ENCODE peak calls at places on chromosomes 7 and 10, in six cellular contexts. One of them, this sample, is unnamed.

GRCh38 chr7:107262857-107263256 is 94.1 kb downstream of the HBP1 start:
- DNase-seq in H1: no peak
- DNase-seq in uterus: no peak
- DNase-seq in neuronal stem cell: no peak
- DNase-seq in DND-41: no peak
- DNase-seq in endodermal cell: no peak
- DNase-seq in this sample: no peak

GRCh38 chr10:15813415-15813814 is 46.9 kb downstream of the MINDY3 start:
- DNase-seq in H1: no peak
- DNase-seq in neuronal stem cell: no peak
- DNase-seq in uterus: no peak
- DNase-seq in DND-41: no peak
- DNase-seq in endodermal cell: no peak
- DNase-seq in this sample: no peak

GRCh38 chr7:52735656-52736055 is 299.8 kb upstream of the POM121L12 start:
- DNase-seq in DND-41: no peak
- DNase-seq in endodermal cell: no peak
- DNase-seq in neuronal stem cell: no peak
- DNase-seq in H1: no peak
- DNase-seq in uterus: no peak
- DNase-seq in this sample: no peak

GRCh38 chr7:14821757-14822480 is 80.6 kb downstream of the DGKB start:
- DNase-seq in H1: no peak
- DNase-seq in neuronal stem cell: no peak
- DNase-seq in uterus: no peak
- DNase-seq in DND-41: no peak
- DNase-seq in endodermal cell: no peak
- DNase-seq in this sample: no peak

GRCh38 chr10:91887075-91887899 is 22.0 kb downstream of the FGFBP3 start:
- DNase-seq in DND-41: no peak
- DNase-seq in endodermal cell: peak; percentile 98
- DNase-seq in H1: peak; percentile 89
- DNase-seq in neuronal stem cell: peak; percentile 93
- DNase-seq in uterus: peak; percentile 47
- DNase-seq in this sample: no peak

GRCh38 chr7:27242580-27243339 is at the start of gene EVX1:
- DNase-seq in neuronal stem cell: no peak
- DNase-seq in uterus: no peak
- DNase-seq in H1: no peak
- DNase-seq in DND-41: no peak
- DNase-seq in endodermal cell: peak; percentile 82
- DNase-seq in this sample: no peak

GRCh38 chr10:132637477-132638129 is 100.0 kb downstream of the INPP5A start:
- DNase-seq in uterus: peak; percentile 39
- DNase-seq in H1: no peak
- DNase-seq in neuronal stem cell: peak; percentile 42
- DNase-seq in endodermal cell: peak; percentile 80
- DNase-seq in DND-41: peak; percentile 39
- DNase-seq in this sample: peak; percentile 67

GRCh38 chr7:90455163-90456030 is 14.0 kb upstream of the PTTG1IP2 start:
- DNase-seq in uterus: no peak
- DNase-seq in H1: no peak
- DNase-seq in DND-41: no peak
- DNase-seq in endodermal cell: no peak
- DNase-seq in neuronal stem cell: peak; percentile 17
- DNase-seq in this sample: peak; percentile 40

GRCh38 chr7:98802088-98802780 is 67.6 kb downstream of the TMEM130 start:
- DNase-seq in H1: no peak
- DNase-seq in neuronal stem cell: peak; percentile 55
- DNase-seq in DND-41: peak; percentile 7
- DNase-seq in uterus: no peak
- DNase-seq in endodermal cell: peak; percentile 64
- DNase-seq in this sample: peak; percentile 96

GRCh38 chr10:30617070-30617469 is 12.5 kb downstream of the LYZL2 start:
- DNase-seq in endodermal cell: no peak
- DNase-seq in uterus: no peak
- DNase-seq in neuronal stem cell: no peak
- DNase-seq in H1: no peak
- DNase-seq in DND-41: no peak
- DNase-seq in this sample: no peak

GRCh38 chr7:44981035-44981706 is 2.4 kb upstream of the MYO1G start:
- DNase-seq in endodermal cell: peak; percentile 44
- DNase-seq in DND-41: peak; percentile 23
- DNase-seq in neuronal stem cell: no peak
- DNase-seq in H1: no peak
- DNase-seq in uterus: no peak
- DNase-seq in this sample: no peak

GRCh38 chr10:10794776-10795175 is 222.9 kb upstream of the CELF2 start:
- DNase-seq in neuronal stem cell: no peak
- DNase-seq in H1: no peak
- DNase-seq in uterus: no peak
- DNase-seq in DND-41: peak; percentile 11
- DNase-seq in endodermal cell: peak; percentile 75
- DNase-seq in this sample: peak; percentile 97

GRCh38 chr10:11838298-11838852 is 15.2 kb downstream of the PROSER2 start:
- DNase-seq in DND-41: no peak
- DNase-seq in H1: no peak
- DNase-seq in neuronal stem cell: no peak
- DNase-seq in endodermal cell: no peak
- DNase-seq in uterus: no peak
- DNase-seq in this sample: no peak

GRCh38 chr7:134660961-134661376 is 14.3 kb downstream of the BPGM start:
- DNase-seq in neuronal stem cell: no peak
- DNase-seq in H1: no peak
- DNase-seq in endodermal cell: no peak
- DNase-seq in uterus: no peak
- DNase-seq in DND-41: no peak
- DNase-seq in this sample: peak; percentile 84

DNA sequence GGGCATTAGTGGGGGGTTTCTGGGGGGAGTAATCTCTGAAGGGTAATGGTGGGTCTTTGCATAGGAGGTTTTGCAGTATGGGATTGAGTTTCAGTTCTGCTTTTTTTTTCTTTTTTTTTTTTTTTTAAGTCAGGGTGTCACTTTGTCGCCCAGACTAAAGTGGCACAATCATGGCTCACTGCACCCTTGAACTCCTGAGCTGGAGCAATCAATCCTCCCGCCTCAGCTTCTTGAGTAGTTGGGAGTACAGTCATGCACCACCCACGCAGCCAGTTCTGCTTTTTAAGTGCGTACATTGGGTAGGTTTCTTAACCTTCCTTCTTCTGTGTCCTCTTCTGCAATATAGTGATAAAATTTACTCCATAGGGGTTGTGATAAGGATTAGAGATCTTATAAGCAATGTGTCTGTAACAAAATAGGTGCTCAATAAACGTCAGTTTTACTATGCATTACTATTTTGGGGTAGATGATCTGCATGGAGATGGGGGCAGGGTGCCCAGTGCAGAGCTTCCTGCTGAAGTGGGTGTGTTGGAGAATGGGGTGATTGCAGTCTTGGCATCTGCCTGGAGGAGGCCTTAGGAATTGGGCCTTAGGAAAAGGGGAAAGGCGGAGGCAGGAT is 9.6 kb downstream of the KAZALD1 start:
- DNase-seq in neuronal stem cell: no peak
- DNase-seq in H1: no peak
- DNase-seq in DND-41: no peak
- DNase-seq in uterus: no peak
- DNase-seq in endodermal cell: no peak
- DNase-seq in this sample: no peak
- H3K27ac ChIP-seq in neuronal stem cell: no peak overlapping the region
- H3K27ac ChIP-seq in H1: no peak overlapping the region
- H3K27ac ChIP-seq in DND-41: no peak overlapping the region
- H3K27ac ChIP-seq in uterus: no peak overlapping the region
- H3K27ac ChIP-seq in endodermal cell: no peak overlapping the region
- H3K27ac ChIP-seq in this sample: no peak overlapping the region

GRCh38 chr7:30729642-30730041 is 22.3 kb upstream of the INMT start:
- DNase-seq in DND-41: no peak
- DNase-seq in endodermal cell: no peak
- DNase-seq in uterus: no peak
- DNase-seq in H1: no peak
- DNase-seq in neuronal stem cell: no peak
- DNase-seq in this sample: no peak

GRCh38 chr7:30726296-30727006 is 25.5 kb upstream of the INMT start:
- DNase-seq in H1: no peak
- DNase-seq in uterus: no peak
- DNase-seq in endodermal cell: no peak
- DNase-seq in neuronal stem cell: no peak
- DNase-seq in DND-41: peak; percentile 53
- DNase-seq in this sample: no peak

GRCh38 chr7:30730097-30730496 is 21.8 kb upstream of the INMT start:
- DNase-seq in neuronal stem cell: no peak
- DNase-seq in H1: no peak
- DNase-seq in uterus: no peak
- DNase-seq in DND-41: no peak
- DNase-seq in endodermal cell: no peak
- DNase-seq in this sample: no peak

GRCh38 chr7:30727061-30727945 is 24.6 kb upstream of the INMT start:
- DNase-seq in endodermal cell: no peak
- DNase-seq in uterus: no peak
- DNase-seq in H1: no peak
- DNase-seq in DND-41: peak; percentile 87
- DNase-seq in neuronal stem cell: no peak
- DNase-seq in this sample: no peak

GRCh38 chr7:30728591-30729100 is 23.3 kb upstream of the INMT start:
- DNase-seq in uterus: no peak
- DNase-seq in endodermal cell: no peak
- DNase-seq in neuronal stem cell: no peak
- DNase-seq in DND-41: no peak
- DNase-seq in H1: no peak
- DNase-seq in this sample: no peak
- H3K4me1 ChIP-seq in uterus: no peaks in the 10 kb centered on the region
- H3K4me1 ChIP-seq in endodermal cell: no peaks in the 10 kb centered on the region
- H3K4me1 ChIP-seq in neuronal stem cell: peaks cover 3% of the 10 kb centered on the region
- H3K4me1 ChIP-seq in DND-41: peaks cover 21% of the 10 kb centered on the region
- H3K4me1 ChIP-seq in H1: no peaks in the 10 kb centered on the region
- H3K4me1 ChIP-seq in this sample: no peaks in the 10 kb centered on the region

GRCh38 chr7:816751-817671 is 15.3 kb upstream of the SUN1 start:
- DNase-seq in H1: no peak
- DNase-seq in uterus: no peak
- DNase-seq in endodermal cell: peak; percentile 79
- DNase-seq in neuronal stem cell: peak; percentile 32
- DNase-seq in DND-41: peak; percentile 55
- DNase-seq in this sample: no peak

GRCh38 chr7:815284-816216 is 16.7 kb upstream of the SUN1 start:
- DNase-seq in neuronal stem cell: peak; percentile 80
- DNase-seq in H1: peak; percentile 80
- DNase-seq in endodermal cell: peak; percentile 96
- DNase-seq in uterus: peak; percentile 61
- DNase-seq in DND-41: no peak
- DNase-seq in this sample: no peak

GRCh38 chr7:816300-816750 is 16.0 kb upstream of the SUN1 start:
- DNase-seq in endodermal cell: peak; percentile 99
- DNase-seq in neuronal stem cell: peak; percentile 98
- DNase-seq in H1: peak; percentile 92
- DNase-seq in uterus: peak; percentile 98
- DNase-seq in DND-41: peak; percentile 97
- DNase-seq in this sample: peak; percentile 97

GRCh38 chr7:820341-820740 is 11.9 kb upstream of the SUN1 start:
- DNase-seq in DND-41: no peak
- DNase-seq in H1: no peak
- DNase-seq in uterus: no peak
- DNase-seq in endodermal cell: no peak
- DNase-seq in neuronal stem cell: no peak
- DNase-seq in this sample: no peak

GRCh38 chr7:818031-818699 is 14.1 kb upstream of the SUN1 start:
- DNase-seq in endodermal cell: no peak
- DNase-seq in DND-41: no peak
- DNase-seq in H1: no peak
- DNase-seq in neuronal stem cell: no peak
- DNase-seq in uterus: no peak
- DNase-seq in this sample: no peak
- H3K4me3 ChIP-seq in endodermal cell: peak overlapping the region; percentile 93
- H3K4me3 ChIP-seq in DND-41: peak overlapping the region; percentile 88
- H3K4me3 ChIP-seq in H1: no peak overlapping the region
- H3K4me3 ChIP-seq in neuronal stem cell: no peak overlapping the region
- H3K4me3 ChIP-seq in uterus: peak overlapping the region; percentile 73
- H3K4me3 ChIP-seq in this sample: no peak overlapping the region

GRCh38 chr7:157392256-157393037 is 55.6 kb downstream of the DNAJB6 start:
- DNase-seq in uterus: no peak
- DNase-seq in H1: no peak
- DNase-seq in DND-41: no peak
- DNase-seq in endodermal cell: no peak
- DNase-seq in neuronal stem cell: no peak
- DNase-seq in this sample: no peak

GRCh38 chr7:157397036-157397720 is 60.4 kb downstream of the DNAJB6 start:
- DNase-seq in endodermal cell: no peak
- DNase-seq in neuronal stem cell: no peak
- DNase-seq in H1: no peak
- DNase-seq in DND-41: no peak
- DNase-seq in uterus: no peak
- DNase-seq in this sample: no peak

GRCh38 chr7:157391036-157391710 is 54.4 kb downstream of the DNAJB6 start:
- DNase-seq in DND-41: no peak
- DNase-seq in neuronal stem cell: no peak
- DNase-seq in H1: no peak
- DNase-seq in uterus: no peak
- DNase-seq in endodermal cell: no peak
- DNase-seq in this sample: no peak

GRCh38 chr7:157396316-157397035 is 59.7 kb downstream of the DNAJB6 start:
- DNase-seq in neuronal stem cell: no peak
- DNase-seq in H1: no peak
- DNase-seq in endodermal cell: no peak
- DNase-seq in DND-41: no peak
- DNase-seq in uterus: no peak
- DNase-seq in this sample: no peak

DNA sequence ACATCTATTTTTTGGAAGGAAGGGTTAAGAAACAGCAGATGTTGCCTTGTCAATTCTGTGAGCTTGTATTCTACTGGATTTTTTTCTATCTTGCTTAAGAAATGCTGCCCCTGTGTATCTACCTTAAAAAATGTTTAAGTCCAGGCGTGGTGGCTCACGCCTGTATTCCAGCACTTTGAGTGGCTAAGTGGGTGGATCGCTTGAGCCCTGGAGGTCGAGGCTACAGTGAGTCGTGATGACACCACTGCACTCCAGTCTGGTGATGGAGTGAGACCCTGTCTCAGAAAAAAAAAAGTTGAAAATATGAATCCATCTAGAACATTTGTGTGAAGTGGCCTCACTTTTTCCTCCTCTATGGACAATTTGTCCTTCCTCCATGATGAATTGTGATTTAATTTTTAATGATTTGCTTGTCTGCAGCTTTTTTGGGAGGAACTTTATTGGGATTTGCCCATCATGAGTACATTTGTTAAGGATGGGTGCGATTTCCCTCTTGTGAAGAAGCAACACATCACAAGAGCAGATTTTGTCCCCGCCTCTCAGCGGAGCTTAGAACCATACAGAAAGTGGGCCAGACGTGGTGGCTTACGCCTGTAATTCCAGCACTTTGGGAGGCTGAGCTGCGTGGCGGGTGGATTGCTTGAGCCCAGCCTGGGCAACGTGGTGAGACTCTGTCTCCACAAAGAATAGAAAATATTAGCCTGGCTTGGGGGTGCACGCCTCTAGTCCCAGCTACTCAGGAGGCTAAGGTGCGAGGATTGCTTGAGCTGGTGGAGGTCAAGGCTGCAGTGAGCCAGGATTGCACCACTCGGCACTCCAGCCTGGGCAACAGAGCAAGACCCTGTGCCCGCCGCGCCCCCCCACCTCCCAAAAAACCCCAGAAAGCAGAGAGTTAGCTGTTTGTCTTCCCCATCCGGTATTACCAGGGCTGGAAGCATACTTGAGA is 57.7 kb downstream of the DNAJB6 start:
- DNase-seq in uterus: no peak
- DNase-seq in neuronal stem cell: no peak
- DNase-seq in DND-41: no peak
- DNase-seq in H1: no peak
- DNase-seq in endodermal cell: no peak
- DNase-seq in this sample: no peak
- H3K27ac ChIP-seq in uterus: no peak overlapping the region
- H3K27ac ChIP-seq in neuronal stem cell: no peak overlapping the region
- H3K27ac ChIP-seq in DND-41: no peak overlapping the region
- H3K27ac ChIP-seq in H1: no peak overlapping the region
- H3K27ac ChIP-seq in endodermal cell: no peak overlapping the region
- H3K27ac ChIP-seq in this sample: no peak overlapping the region

This sample was measured in SJSA1.